ENCODE peak calls at places on chromosomes 3 and 15, in five cellular contexts. S, G, L, I and H are unnamed samples.
A peak's percentile ranks its signal among the peaks of the same experiment; 100 is the strongest.

GRCh38 chr3:52428151-52429005 is 16.5 kb downstream of the SEMA3G start:
- DNase-seq in L (peak; percentile 79), I (no peak), G (peak; percentile 52), S (peak; percentile 71), H (peak; percentile 70)

GRCh38 chr3:107987036-107987557 is 103.7 kb downstream of the CD47 start:
- DNase-seq in L (peak; percentile 93), G (peak; percentile 64), S (peak; percentile 85), I (no peak), H (peak; percentile 84)

GRCh38 chr15:31352911-31353811 is 26.5 kb downstream of the KLF13 start:
- DNase-seq in L (peak; percentile 96), I (no peak), G (no peak), S (no peak), H (peak; percentile 67)

GRCh38 chr3:118949113-118949760 is 85.4 kb downstream of the IGSF11 start:
- DNase-seq in G (no peak), L (no peak), I (no peak), S (no peak), H (no peak)

GRCh38 chr3:31240894-31241293 is 291.8 kb upstream of the STT3B start:
- DNase-seq in G (no peak), L (no peak), S (no peak), I (no peak), H (no peak)

GRCh38 chr15:59268199-59268979 is 61.7 kb downstream of the LDHAL6B start:
- DNase-seq in G (no peak), I (no peak), L (peak; percentile 64), S (no peak), H (no peak)

GRCh38 chr3:121660356-121661171 is at the start of gene HCLS1:
- DNase-seq in G (no peak), I (no peak), S (peak; percentile 41), L (peak; percentile 35), H (peak; percentile 51)

GRCh38 chr3:27467545-27467944 is 16.6 kb downstream of the SLC4A7 start:
- DNase-seq in L (peak; percentile 49), G (no peak), I (no peak), S (no peak), H (no peak)

GRCh38 chr15:67037694-67038093 is 27.7 kb upstream of the SMAD3 start:
- DNase-seq in G (no peak), I (no peak), S (no peak), L (no peak), H (no peak)

GRCh38 chr3:151067158-151067557 is 18.3 kb upstream of the MED12L start:
- DNase-seq in S (no peak), I (no peak), G (no peak), L (no peak), H (no peak)

GRCh38 chr3:119582178-119582577 is 2.9 kb downstream of the ADPRH start:
- DNase-seq in S (no peak), L (no peak), I (no peak), G (no peak), H (no peak)

GRCh38 chr15:35427496-35427895 is 118.5 kb downstream of the DPH6 start:
- DNase-seq in S (no peak), L (no peak), G (no peak), I (no peak), H (no peak)

GRCh38 chr3:66544619-66545429 is 44.0 kb upstream of the LRIG1 start:
- DNase-seq in L (no peak), S (no peak), G (no peak), I (no peak), H (no peak)

GRCh38 chr3:138203938-138204337 is 16.8 kb downstream of the ARMC8 start:
- DNase-seq in S (no peak), I (no peak), G (no peak), L (no peak), H (no peak)

GRCh38 chr15:22786868-22787698 is 639 bp downstream of the NIPA1 start:
- DNase-seq in S (no peak), G (no peak), L (peak; percentile 27), I (peak; percentile 30), H (peak; percentile 30)

GRCh38 chr15:63045438-63046278 is 3.1 kb downstream of the TPM1 start:
- DNase-seq in G (no peak), L (peak; percentile 67), I (no peak), S (no peak), H (no peak)

GRCh38 chr3:98596902-98597500 is 3.6 kb upstream of the CPOX start:
- DNase-seq in S (no peak), L (peak; percentile 40), G (no peak), I (no peak), H (no peak)

GRCh38 chr3:43866529-43867353 is 176.0 kb downstream of the ABHD5 start:
- DNase-seq in G (no peak), I (no peak), S (no peak), L (peak; percentile 93), H (no peak)

GRCh38 chr15:37076543-37076942 is 23.8 kb downstream of the MEIS2 start:
- DNase-seq in S (no peak), L (peak; percentile 64), I (no peak), G (no peak), H (no peak)

GRCh38 chr3:125039041-125039896 is 16.5 kb downstream of the HEG1 start:
- DNase-seq in G (no peak), L (no peak), I (no peak), S (no peak), H (no peak)